ENCODE peak calls at places on chromosomes 7 and 10, in eight cellular contexts. A, B, W, F, D, O, C and Z are unnamed samples.

GRCh38 chr7:28187012-28187411 is 6.4 kb upstream of the JAZF1 start:
- DNase-seq in B (no peak), F (no peak), D (no peak), W (no peak), O (no peak), A (no peak), C (peak), Z (no peak)

GRCh38 chr10:73339436-73339835 is 19.2 kb downstream of the CFAP70 start:
- DNase-seq in O (no peak), D (no peak), W (no peak), B (no peak), F (no peak), A (no peak), C (no peak), Z (peak)

GRCh38 chr7:155846156-155846555 is 33.9 kb upstream of the SHH start:
- DNase-seq in F (no peak), D (no peak), W (no peak), C (no peak), B (no peak), A (no peak), O (no peak), Z (no peak)

GRCh38 chr10:123402021-123402420 is 247.8 kb downstream of the BUB3 start:
- DNase-seq in O (no peak), D (no peak), C (no peak), A (no peak), W (no peak), B (no peak), F (no peak), Z (no peak)

GRCh38 chr10:122786269-122786668 is 59.4 kb downstream of the CUZD1 start:
- DNase-seq in D (no peak), B (no peak), O (peak), F (no peak), W (no peak), C (peak), A (peak), Z (no peak)

GRCh38 chr7:33982425-33982786 is 77.1 kb downstream of the BMPER start:
- DNase-seq in F (no peak), D (peak), W (no peak), O (no peak), B (no peak), A (peak), C (peak), Z (no peak)

GRCh38 chr7:74479961-74480829 is 26.5 kb downstream of the GTF2IRD1 start:
- DNase-seq in F (peak), O (no peak), C (no peak), W (no peak), B (no peak), A (peak), D (peak), Z (peak)

GRCh38 chr7:125695631-125696030 is 766.0 kb upstream of the POT1 start:
- DNase-seq in D (no peak), C (no peak), O (no peak), F (no peak), W (no peak), B (no peak), A (no peak), Z (no peak)

GRCh38 chr7:101960985-101961708 is 143.7 kb downstream of the CUX1 start:
- DNase-seq in W (no peak), O (no peak), A (no peak), F (no peak), C (no peak), B (no peak), D (no peak), Z (no peak)

GRCh38 chr10:35643151-35643975 is 1.3 kb upstream of the FZD8 start:
- DNase-seq in B (no peak), D (peak), A (peak), F (peak), C (peak), O (peak), W (no peak), Z (peak)

GRCh38 chr7:138328215-138328614 is 131.8 kb upstream of the TRIM24 start:
- DNase-seq in D (no peak), A (no peak), W (no peak), O (no peak), C (no peak), B (no peak), F (no peak), Z (no peak)

GRCh38 chr10:101079874-101080273 is 18.1 kb downstream of the KAZALD1 start:
- DNase-seq in O (no peak), A (no peak), F (peak), W (no peak), D (no peak), B (no peak), C (no peak), Z (no peak)

GRCh38 chr7:124856299-124856888 is 73.2 kb downstream of the POT1 start:
- DNase-seq in D (peak), B (no peak), A (peak), C (peak), F (peak), W (no peak), O (peak), Z (no peak)

GRCh38 chr10:99304027-99304856 is 24.9 kb upstream of the CNNM1 start:
- DNase-seq in A (no peak), C (no peak), W (no peak), B (no peak), O (no peak), D (no peak), F (no peak), Z (no peak)

GRCh38 chr10:132300582-132300981 is 7.2 kb downstream of the STK32C start:
- DNase-seq in O (no peak), F (no peak), B (no peak), D (no peak), A (no peak), W (no peak), C (no peak), Z (no peak)

GRCh38 chr10:72912715-72913114 is 19.2 kb downstream of the OIT3 start:
- DNase-seq in B (no peak), D (no peak), A (no peak), O (no peak), F (no peak), C (no peak), W (no peak), Z (no peak)

GRCh38 chr7:88224596-88225275 is 4.9 kb upstream of the SRI start:
- DNase-seq in O (no peak), D (peak), B (no peak), F (no peak), A (peak), C (no peak), W (no peak), Z (no peak)

GRCh38 chr10:132134541-132135397 is 52.0 kb upstream of the DPYSL4 start:
- DNase-seq in A (no peak), F (no peak), C (no peak), O (no peak), B (no peak), W (no peak), D (no peak), Z (no peak)

GRCh38 chr10:75438275-75438674 is 6.9 kb downstream of the LRMDA start:
- DNase-seq in D (no peak), F (no peak), C (no peak), B (no peak), O (no peak), A (no peak), W (no peak), Z (no peak)

GRCh38 chr10:57964371-57964770 is 303.3 kb downstream of the IPMK start:
- DNase-seq in O (no peak), W (no peak), D (peak), F (no peak), A (peak), B (no peak), C (no peak), Z (peak)

GRCh38 chr7:129855234-129855673 is 97.5 kb downstream of the UBE2H start:
- DNase-seq in F (no peak), B (no peak), W (no peak), A (no peak), C (no peak), D (peak), O (no peak), Z (no peak)

GRCh38 chr10:373516-374309 is 238.5 kb downstream of the ZMYND11 start:
- DNase-seq in F (peak), W (no peak), D (peak), A (peak), O (no peak), B (no peak), C (no peak), Z (no peak)

GRCh38 chr7:99672571-99672970 is 7.2 kb downstream of the CYP3A5 start:
- DNase-seq in O (no peak), C (no peak), A (no peak), D (no peak), F (no peak), W (no peak), B (no peak), Z (no peak)

GRCh38 chr7:922334-923107 is 32.0 kb downstream of the ADAP1 start:
- DNase-seq in W (no peak), A (no peak), C (no peak), O (no peak), D (no peak), B (no peak), F (no peak), Z (no peak)

GRCh38 chr7:98133181-98133580 is 26.5 kb downstream of the LMTK2 start:
- DNase-seq in A (no peak), D (no peak), W (no peak), C (no peak), F (no peak), O (no peak), B (no peak), Z (no peak)

GRCh38 chr10:97788552-97789442 is 17.0 kb upstream of the SFRP5 start:
- DNase-seq in C (peak), F (no peak), W (no peak), D (no peak), O (no peak), A (peak), B (no peak), Z (no peak)

GRCh38 chr10:61108880-61109279 is 164.9 kb upstream of the RHOBTB1 start:
- DNase-seq in A (no peak), F (no peak), W (no peak), B (no peak), D (no peak), C (no peak), O (no peak), Z (no peak)

GRCh38 chr10:109895848-109896247 is 27.5 kb downstream of the XPNPEP1 start:
- DNase-seq in D (no peak), O (no peak), W (no peak), A (no peak), F (no peak), B (no peak), C (no peak), Z (no peak)

GRCh38 chr7:127819975-127820778 is 168.2 kb downstream of the SND1 start:
- DNase-seq in W (no peak), F (no peak), O (no peak), A (peak), D (peak), B (no peak), C (peak), Z (no peak)

GRCh38 chr10:23405540-23405939 is 33.3 kb upstream of the OTUD1 start:
- DNase-seq in B (no peak), W (no peak), O (no peak), A (no peak), F (no peak), C (no peak), D (no peak), Z (no peak)

GRCh38 chr10:56360967-56361841 is at the start of gene ZWINT:
- DNase-seq in F (peak), O (peak), A (peak), B (peak), C (peak), D (peak), W (peak), Z (peak)

GRCh38 chr10:132938472-132939329 is 3.7 kb downstream of the CFAP46 start:
- DNase-seq in C (peak), W (no peak), F (no peak), D (no peak), A (no peak), B (no peak), O (no peak), Z (no peak)